ENCODE peak calls at places on chromosome X, in five cellular contexts. Z is fibroblast of lung; X is CD4-positive, CD25-positive, alpha-beta regulatory T cell; W is tibial artery; M is CD8-positive, alpha-beta memory T cell. U is an unnamed sample.

GRCh38 chrX:119482041-119482440 is 13.8 kb downstream of the SLC25A5 start:
- DNase-seq in W (no peak), X (no peak), M (no peak), Z (no peak), U (no peak)

GRCh38 chrX:134929813-134930212 is 61.0 kb upstream of the SMIM10 start:
- DNase-seq in Z (no peak), X (no peak), M (no peak), W (no peak), U (no peak)

GRCh38 chrX:119067023-119067739 is 5.6 kb upstream of the CT47C1 start:
- DNase-seq in X (peak; percentile 1), W (peak; percentile 65), M (no peak), Z (peak; percentile 62), U (no peak)

GRCh38 chrX:55008571-55009358 is 8.6 kb downstream of the APEX2 start:
- DNase-seq in M (no peak), X (no peak), W (no peak), Z (no peak), U (no peak)

GRCh38 chrX:281166-281999 is at the start of gene PLCXD1:
- DNase-seq in X (no peak), M (no peak), W (peak; percentile 20), Z (peak; percentile 66), U (peak; percentile 63)

GRCh38 chrX:132615396-132616131 is 126.7 kb upstream of the MBNL3 start:
- DNase-seq in M (peak; percentile 6), Z (peak; percentile 55), W (peak; percentile 21), X (peak; percentile 5), U (no peak)

GRCh38 chrX:150700107-150700506 is 6.9 kb downstream of the MTMR1 start:
- DNase-seq in W (no peak), X (no peak), M (no peak), Z (no peak), U (no peak)

GRCh38 chrX:55109304-55109703 is 20.5 kb downstream of the PAGE2 start:
- DNase-seq in Z (no peak), X (no peak), W (no peak), M (no peak), U (no peak)

GRCh38 chrX:20595928-20596550 is 329.3 kb upstream of the RPS6KA3 start:
- DNase-seq in Z (peak; percentile 54), M (no peak), W (no peak), X (no peak), U (no peak)

GRCh38 chrX:34875204-34875603 is 67.4 kb upstream of the FAM47B start:
- DNase-seq in W (no peak), X (no peak), M (no peak), Z (peak; percentile 81), U (no peak)

GRCh38 chrX:31656013-31656412 is 584.2 kb upstream of the FTHL17 start:
- DNase-seq in X (no peak), Z (peak; percentile 8), M (no peak), W (no peak), U (no peak)

GRCh38 chrX:142001934-142002333 is 98.2 kb downstream of the MAGEC1 start:
- DNase-seq in W (no peak), X (no peak), Z (no peak), M (no peak), U (no peak)

GRCh38 chrX:14916017-14916674 is 42.9 kb downstream of the MOSPD2 start:
- DNase-seq in W (no peak), M (no peak), X (no peak), Z (peak; percentile 17), U (no peak)

GRCh38 chrX:129686422-129686948 is 31.7 kb upstream of the APLN start:
- DNase-seq in M (no peak), W (no peak), Z (peak; percentile 68), X (no peak), U (no peak)

GRCh38 chrX:17052776-17053175 is 106.3 kb downstream of the REPS2 start:
- DNase-seq in M (no peak), X (no peak), W (no peak), Z (no peak), U (no peak)

GRCh38 chrX:95059909-95060308 is 1385.9 kb downstream of the FAM133A start:
- DNase-seq in M (no peak), W (no peak), X (no peak), Z (no peak), U (no peak)

GRCh38 chrX:29470029-29470428 is 745.3 kb upstream of the MAGEB2 start:
- DNase-seq in M (no peak), W (no peak), X (no peak), Z (peak; percentile 90), U (no peak)

GRCh38 chrX:40755291-40756249 is 20.2 kb upstream of the MED14 start:
- DNase-seq in X (no peak), M (no peak), W (peak; percentile 51), Z (no peak), U (no peak)

GRCh38 chrX:24294619-24295018 is 19.2 kb downstream of the SUPT20HL2 start:
- DNase-seq in Z (no peak), W (peak; percentile 21), X (no peak), M (no peak), U (peak; percentile 16)

GRCh38 chrX:80016182-80016581 is 1.6 kb downstream of the TBX22 start:
- DNase-seq in M (no peak), X (no peak), Z (no peak), W (no peak), U (no peak)

GRCh38 chrX:95885074-95885473 is 799.6 kb upstream of the DIAPH2 start:
- DNase-seq in W (peak; percentile 33), X (no peak), M (no peak), Z (peak; percentile 97), U (no peak)

GRCh38 chrX:133542476-133542875 is 127.2 kb upstream of the GPC4 start:
- DNase-seq in X (no peak), W (no peak), Z (peak; percentile 71), M (no peak), U (no peak)

GRCh38 chrX:129678176-129678880 is 23.6 kb upstream of the APLN start:
- DNase-seq in W (no peak), M (peak; percentile 34), X (peak; percentile 37), Z (peak; percentile 13), U (no peak)

GRCh38 chrX:151870603-151871002 is 42.1 kb upstream of the MAGEA4 start:
- DNase-seq in X (no peak), W (no peak), Z (peak; percentile 50), M (no peak), U (no peak)

GRCh38 chrX:144681501-144681900 is 565.8 kb upstream of the SPANXN1 start:
- DNase-seq in M (no peak), Z (no peak), W (no peak), X (no peak), U (no peak)

GRCh38 chrX:123201720-123202119 is 17.6 kb downstream of the GRIA3 start:
- DNase-seq in M (no peak), W (no peak), Z (no peak), X (no peak), U (no peak)

GRCh38 chrX:150372280-150372679 is 9.2 kb downstream of the MAMLD1 start:
- DNase-seq in W (no peak), M (no peak), Z (no peak), X (no peak), U (no peak)

GRCh38 chrX:154735695-154736393 is 15.0 kb downstream of the GAB3 start:
- DNase-seq in Z (peak; percentile 92), W (peak; percentile 29), X (no peak), M (no peak), U (no peak)

GRCh38 chrX:73851014-73852009 is 288.3 kb downstream of the CHIC1 start:
- DNase-seq in W (no peak), X (no peak), Z (no peak), M (no peak), U (no peak)

GRCh38 chrX:31423575-31424284 is 351.9 kb upstream of the FTHL17 start:
- DNase-seq in M (no peak), Z (peak; percentile 71), X (no peak), W (peak; percentile 21), U (no peak)

GRCh38 chrX:16930392-16930791 is 16.1 kb upstream of the REPS2 start:
- DNase-seq in Z (peak; percentile 47), X (no peak), W (no peak), M (no peak), U (no peak)

GRCh38 chrX:110462957-110463356 is 104.3 kb downstream of the RTL9 start:
- DNase-seq in X (no peak), Z (no peak), W (no peak), M (no peak), U (no peak)

GRCh38 chrX:72041901-72042859 is 89.5 kb downstream of the RTL5 start:
- DNase-seq in W (no peak), X (no peak), M (no peak), Z (peak; percentile 63), U (no peak)

GRCh38 chrX:105608745-105609144 is 213.6 kb upstream of the NRK start:
- DNase-seq in W (no peak), X (no peak), M (no peak), Z (peak; percentile 2), U (no peak)

GRCh38 chrX:53281321-53281822 is at the start of gene IQSEC2:
- DNase-seq in Z (peak; percentile 82), W (peak; percentile 80), X (no peak), M (no peak), U (no peak)

GRCh38 chrX:140913802-140914501 is 88.4 kb upstream of the SPANXB1 start:
- DNase-seq in Z (no peak), M (no peak), W (no peak), X (no peak), U (no peak)
- H3K4me1 ChIP-seq in Z (no peaks in the 10 kb centered on the region), M (no peaks in the 10 kb centered on the region), W (no peaks in the 10 kb centered on the region), X (no peaks in the 10 kb centered on the region), U (no peaks in the 10 kb centered on the region)

GRCh38 chrX:39402158-39402557 is 600.9 kb downstream of the MID1IP1 start:
- DNase-seq in W (no peak), X (no peak), Z (no peak), M (no peak), U (no peak)
- H3K9me3 ChIP-seq in W (no peaks in the 10 kb centered on the region), X (no peaks in the 10 kb centered on the region), Z (no peaks in the 10 kb centered on the region), M (no peaks in the 10 kb centered on the region), U (no peaks in the 10 kb centered on the region)

GRCh38 chrX:136193771-136194170 is 46.4 kb downstream of the FHL1 start:
- DNase-seq in X (no peak), W (no peak), M (no peak), Z (no peak), U (no peak)

GRCh38 chrX:136191171-136191570 is 43.8 kb downstream of the FHL1 start:
- DNase-seq in X (no peak), M (no peak), Z (no peak), W (no peak), U (no peak)

GRCh38 chrX:136192839-136193414 is 45.6 kb downstream of the FHL1 start:
- DNase-seq in M (no peak), W (no peak), X (no peak), Z (no peak), U (no peak)

GRCh38 chrX:136190038-136190437 is 42.7 kb downstream of the FHL1 start:
- DNase-seq in W (no peak), X (no peak), M (no peak), Z (no peak), U (no peak)

GRCh38 chrX:136192135-136192534 is 44.8 kb downstream of the FHL1 start:
- DNase-seq in M (no peak), X (no peak), Z (no peak), W (no peak), U (no peak)
- H3K27ac ChIP-seq in M (no peak overlapping the region), X (no peak overlapping the region), Z (peak overlapping the region; percentile 55), W (peak overlapping the region; percentile 81), U (no peak overlapping the region)

DNA sequence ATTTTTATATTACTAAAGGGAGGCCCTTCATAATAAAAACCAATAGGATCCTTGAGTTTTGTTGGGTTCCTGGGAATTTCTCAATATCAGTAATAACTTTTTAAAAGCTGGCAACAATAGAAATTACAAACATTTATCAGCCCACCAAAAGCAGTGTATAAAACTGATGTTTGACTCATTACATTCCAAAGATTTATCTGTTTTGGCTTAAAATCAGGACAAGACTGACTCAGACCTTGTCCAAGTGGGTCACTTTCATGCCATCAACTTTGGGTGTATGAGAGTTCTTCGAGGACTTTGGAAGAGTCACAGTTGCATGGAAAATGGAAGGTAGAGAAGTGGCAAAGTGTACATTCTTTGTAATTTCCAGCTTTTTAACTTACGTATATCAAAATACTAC is 102.8 kb downstream of the FRMPD4 start:
- DNase-seq in Z (no peak), M (no peak), X (no peak), W (no peak), U (no peak)
- H3K4me1 ChIP-seq in Z (no peaks in the 10 kb centered on the region), M (no peaks in the 10 kb centered on the region), X (no peaks in the 10 kb centered on the region), W (no peaks in the 10 kb centered on the region), U (no peaks in the 10 kb centered on the region)

U was measured in iPS DF 6.9.